ENCODE peak calls at places on chromosomes 5 and 9, in seven cellular contexts. I is stomach, J is substantia nigra, M is KBM-7, N is AG09309, K is NCI-H2081 treated with DMSO at 0.1 percent for 48 hours, L is AG10803. W is an unnamed sample.

GRCh38 chr9:127561491-127562270 is 50.4 kb upstream of the STXBP1 start:
- DNase-seq in I (peak), J (no peak), M (peak), N (peak), K (no peak), L (peak), W (no peak)

GRCh38 chr5:154193176-154193575 is 2.6 kb downstream of the GALNT10 start:
- DNase-seq in I (no peak), J (peak), M (no peak), N (no peak), K (no peak), L (no peak), W (peak)

GRCh38 chr5:177459357-177459756 is 12.7 kb downstream of the PRR7 start:
- DNase-seq in I (no peak), J (no peak), M (no peak), N (no peak), K (no peak), L (no peak), W (no peak)

GRCh38 chr5:42691413-42691861 is 65.2 kb upstream of the CCDC152 start:
- DNase-seq in I (no peak), J (no peak), M (no peak), N (no peak), K (no peak), L (peak), W (peak)

GRCh38 chr5:54553659-54554207 is 36.2 kb downstream of the SNX18 start:
- DNase-seq in I (no peak), J (peak), M (no peak), N (no peak), K (no peak), L (no peak), W (peak)

GRCh38 chr5:14309199-14309598 is 166.1 kb downstream of the TRIO start:
- DNase-seq in I (no peak), J (no peak), M (no peak), N (no peak), K (no peak), L (no peak), W (no peak)

GRCh38 chr9:134378901-134379338 is 52.7 kb downstream of the RXRA start:
- DNase-seq in I (peak), J (peak), M (no peak), N (no peak), K (no peak), L (peak), W (peak)

GRCh38 chr5:163496286-163496685 is 9.1 kb upstream of the MAT2B start:
- DNase-seq in I (no peak), J (no peak), M (no peak), N (no peak), K (no peak), L (peak), W (no peak)

GRCh38 chr5:141516648-141517025 is 27.8 kb downstream of the PCDHGC5 start:
- DNase-seq in I (no peak), J (no peak), M (no peak), N (no peak), K (no peak), L (peak), W (no peak)

GRCh38 chr9:131670247-131670681 is 69.6 kb downstream of the RAPGEF1 start:
- DNase-seq in I (no peak), J (no peak), M (no peak), N (no peak), K (no peak), L (no peak), W (no peak)

GRCh38 chr9:136784249-136784996 is 6.7 kb upstream of the TMEM141 start:
- DNase-seq in I (no peak), J (no peak), M (peak), N (no peak), K (no peak), L (peak), W (peak)

GRCh38 chr5:137487600-137487999 is 11.5 kb downstream of the SPOCK1 start:
- DNase-seq in I (no peak), J (no peak), M (no peak), N (peak), K (no peak), L (peak), W (peak)

GRCh38 chr5:177327539-177328522 is 16.1 kb upstream of the MXD3 start:
- DNase-seq in I (no peak), J (no peak), M (no peak), N (no peak), K (no peak), L (no peak), W (no peak)

GRCh38 chr9:111966851-111967250 is 70.2 kb downstream of the UGCG start:
- DNase-seq in I (no peak), J (no peak), M (no peak), N (no peak), K (no peak), L (peak), W (no peak)

GRCh38 chr5:9348296-9348996 is 197.4 kb downstream of the SEMA5A start:
- DNase-seq in I (no peak), J (no peak), M (no peak), N (peak), K (no peak), L (peak), W (no peak)

GRCh38 chr5:97101189-97101910 is 41.1 kb downstream of the LIX1 start:
- DNase-seq in I (no peak), J (peak), M (no peak), N (no peak), K (no peak), L (no peak), W (peak)

GRCh38 chr5:2710910-2711309 is 40.6 kb downstream of the IRX2 start:
- DNase-seq in I (no peak), J (no peak), M (no peak), N (no peak), K (no peak), L (peak), W (no peak)

GRCh38 chr5:110478899-110479298 is 247.6 kb downstream of the TMEM232 start:
- DNase-seq in I (no peak), J (no peak), M (peak), N (peak), K (no peak), L (peak), W (no peak)

GRCh38 chr9:135321580-135321979 is 158.0 kb upstream of the PPP1R26 start:
- DNase-seq in I (no peak), J (no peak), M (no peak), N (no peak), K (no peak), L (no peak), W (peak)

GRCh38 chr9:94847486-94847885 is 121.0 kb downstream of the AOPEP start:
- DNase-seq in I (no peak), J (no peak), M (no peak), N (peak), K (no peak), L (peak), W (no peak)

GRCh38 chr5:134148316-134148715 is 28.4 kb downstream of the SKP1 start:
- DNase-seq in I (peak), J (no peak), M (no peak), N (no peak), K (no peak), L (no peak), W (no peak)

GRCh38 chr5:14364576-14365472 is 216.8 kb upstream of the OTULINL start:
- DNase-seq in I (peak), J (no peak), M (no peak), N (no peak), K (peak), L (no peak), W (peak)

GRCh38 chr9:15310448-15310847 is 3.4 kb upstream of the TTC39B start:
- DNase-seq in I (no peak), J (no peak), M (no peak), N (no peak), K (no peak), L (no peak), W (no peak)

GRCh38 chr5:120457839-120458507 is 6.1 kb upstream of the PRR16 start:
- DNase-seq in I (peak), J (peak), M (peak), N (no peak), K (peak), L (peak), W (peak)

GRCh38 chr9:14746655-14747054 is 24.1 kb upstream of the CER1 start:
- DNase-seq in I (no peak), J (no peak), M (no peak), N (no peak), K (no peak), L (no peak), W (no peak)

GRCh38 chr5:37448941-37449340 is 69.8 kb downstream of the WDR70 start:
- DNase-seq in I (no peak), J (no peak), M (no peak), N (no peak), K (no peak), L (no peak), W (no peak)

GRCh38 chr5:138705007-138705406 is 48.2 kb upstream of the CTNNA1 start:
- DNase-seq in I (no peak), J (no peak), M (no peak), N (no peak), K (no peak), L (no peak), W (no peak)

GRCh38 chr9:130211548-130212226 is 39.5 kb downstream of the NCS1 start:
- DNase-seq in I (no peak), J (no peak), M (no peak), N (no peak), K (no peak), L (no peak), W (no peak)

GRCh38 chr5:115986358-115986757 is 24.1 kb downstream of the LVRN start:
- DNase-seq in I (no peak), J (no peak), M (no peak), N (peak), K (no peak), L (peak), W (no peak)

GRCh38 chr9:122954253-122954691 is 13.5 kb downstream of the RABGAP1 start:
- DNase-seq in I (no peak), J (no peak), M (no peak), N (no peak), K (no peak), L (peak), W (no peak)

GRCh38 chr9:88746029-88746743 is 211.2 kb downstream of the NXNL2 start:
- DNase-seq in I (no peak), J (no peak), M (no peak), N (peak), K (no peak), L (peak), W (no peak)

GRCh38 chr5:1212271-1212670 is 10.9 kb downstream of the SLC6A19 start:
- DNase-seq in I (no peak), J (no peak), M (no peak), N (no peak), K (no peak), L (no peak), W (no peak)

GRCh38 chr5:35880166-35880565 is 23.5 kb downstream of the IL7R start:
- DNase-seq in I (no peak), J (no peak), M (peak), N (no peak), K (no peak), L (no peak), W (no peak)

GRCh38 chr9:90014421-90014820 is 409.6 kb downstream of the GADD45G start:
- DNase-seq in I (no peak), J (no peak), M (no peak), N (no peak), K (no peak), L (no peak), W (no peak)

GRCh38 chr5:129245489-129245888 is 150.9 kb downstream of the ISOC1 start:
- DNase-seq in I (no peak), J (no peak), M (no peak), N (no peak), K (no peak), L (no peak), W (no peak)

GRCh38 chr9:78292026-78292425 is 4.9 kb upstream of the PSAT1 start:
- DNase-seq in I (no peak), J (no peak), M (no peak), N (no peak), K (no peak), L (no peak), W (no peak)

GRCh38 chr9:136856541-136857141 is 4.5 kb downstream of the MAMDC4 start:
- DNase-seq in I (peak), J (no peak), M (no peak), N (no peak), K (no peak), L (no peak), W (no peak)

W was measured in head of caudate nucleus.